ENCODE peak calls at places on chromosomes 2 and 18, in four cellular contexts. E, M, G and X are unnamed samples.

GRCh38 chr2:68671961-68672360 is 28.6 kb downstream of the PROKR1 start:
- DNase-seq in M (no peak), E (no peak), G (no peak), X (no peak)

GRCh38 chr2:232376260-232376659 is 2.3 kb upstream of the ALPP start:
- DNase-seq in G (no peak), M (no peak), E (no peak), X (peak)

GRCh38 chr2:236802862-236803261 is 233.2 kb downstream of the ACKR3 start:
- DNase-seq in G (no peak), M (peak), E (peak), X (no peak)

GRCh38 chr2:119490653-119491195 is 33.6 kb downstream of the SCTR start:
- DNase-seq in G (no peak), M (no peak), E (no peak), X (no peak)

GRCh38 chr2:136538489-136538888 is 226.9 kb upstream of the THSD7B start:
- DNase-seq in E (no peak), M (no peak), G (no peak), X (no peak)

GRCh38 chr2:231037731-231038482 is 584 bp downstream of the C2orf72 start:
- DNase-seq in M (no peak), E (peak), G (peak), X (no peak)

GRCh38 chr18:25737710-25738251 is 352.6 kb downstream of the SS18 start:
- DNase-seq in M (no peak), E (no peak), G (no peak), X (no peak)

GRCh38 chr2:12738112-12738485 is 21.4 kb downstream of the TRIB2 start:
- DNase-seq in M (no peak), E (no peak), G (no peak), X (no peak)

GRCh38 chr2:8457620-8458255 is 224.1 kb upstream of the ID2 start:
- DNase-seq in E (no peak), G (peak), M (no peak), X (no peak)

GRCh38 chr2:74740395-74741075 is 86.5 kb downstream of the SEMA4F start:
- DNase-seq in G (no peak), E (no peak), M (peak), X (peak)

GRCh38 chr2:120316528-120317179 is 29.3 kb upstream of the INHBB start:
- DNase-seq in E (no peak), G (no peak), M (no peak), X (peak)

GRCh38 chr2:189276277-189276676 is 96.7 kb upstream of the COL5A2 start:
- DNase-seq in E (no peak), G (no peak), M (no peak), X (no peak)

GRCh38 chr18:57249896-57250295 is 102.5 kb upstream of the ST8SIA3 start:
- DNase-seq in G (no peak), E (no peak), M (no peak), X (no peak)

GRCh38 chr2:181456660-181457120 is 496 bp upstream of the ITGA4 start:
- DNase-seq in M (peak), G (peak), E (peak), X (no peak)

GRCh38 chr2:30481323-30481800 is 34.3 kb downstream of the LCLAT1 start:
- DNase-seq in G (no peak), M (peak), E (peak), X (no peak)

GRCh38 chr2:155060906-155061305 is 362.4 kb downstream of the KCNJ3 start:
- DNase-seq in G (no peak), E (no peak), M (no peak), X (no peak)

GRCh38 chr2:210540471-210541257 is 15.7 kb upstream of the CPS1 start:
- DNase-seq in G (peak), E (no peak), M (no peak), X (no peak)

GRCh38 chr2:176821350-176821749 is 391.2 kb upstream of the HNRNPA3 start:
- DNase-seq in E (no peak), G (no peak), M (no peak), X (no peak)

GRCh38 chr2:121350884-121351283 is 65.9 kb upstream of the TFCP2L1 start:
- DNase-seq in E (no peak), M (no peak), G (no peak), X (no peak)

GRCh38 chr2:193695367-193695766 is 1500.6 kb upstream of the TMEFF2 start:
- DNase-seq in E (no peak), M (no peak), G (peak), X (no peak)

GRCh38 chr18:70450658-70451253 is 161.9 kb downstream of the SOCS6 start:
- DNase-seq in E (no peak), G (peak), M (no peak), X (no peak)

GRCh38 chr2:164802095-164802744 is 39.4 kb downstream of the COBLL1 start:
- DNase-seq in G (no peak), E (no peak), M (no peak), X (no peak)

GRCh38 chr2:233369897-233370758 is 15.8 kb downstream of the DGKD start:
- DNase-seq in E (no peak), G (no peak), M (no peak), X (no peak)

GRCh38 chr2:190940451-190940850 is 59.8 kb downstream of the GLS start:
- DNase-seq in E (no peak), G (no peak), M (no peak), X (no peak)

GRCh38 chr2:1777792-1778191 is 33.5 kb upstream of the PXDN start:
- DNase-seq in M (no peak), G (no peak), E (no peak), X (no peak)

GRCh38 chr2:173986805-173987204 is 21.6 kb upstream of the SP3 start:
- DNase-seq in G (no peak), E (no peak), M (peak), X (no peak)

GRCh38 chr2:135798762-135799161 is 38.2 kb downstream of the LCT start:
- DNase-seq in M (no peak), G (peak), E (no peak), X (no peak)

GRCh38 chr2:73852020-73852419 is 23.3 kb downstream of the STAMBP start:
- DNase-seq in G (no peak), E (no peak), M (no peak), X (no peak)

GRCh38 chr2:120988741-120989555 is 253.3 kb downstream of the GLI2 start:
- DNase-seq in G (no peak), E (no peak), M (peak), X (no peak)

GRCh38 chr2:153320892-153321291 is 157.7 kb downstream of the RPRM start:
- DNase-seq in G (no peak), M (no peak), E (no peak), X (no peak)

GRCh38 chr2:225501022-225501421 is 101.5 kb downstream of the NYAP2 start:
- DNase-seq in M (no peak), E (no peak), G (no peak), X (no peak)

GRCh38 chr2:104812281-104812680 is 41.6 kb upstream of the POU3F3 start:
- DNase-seq in M (no peak), E (no peak), G (no peak), X (no peak)

GRCh38 chr2:881204-881918 is 69.3 kb upstream of the SNTG2 start:
- DNase-seq in G (no peak), M (no peak), E (no peak), X (no peak)

GRCh38 chr2:236968101-236968886 is 117.4 kb upstream of the COPS8 start:
- DNase-seq in E (peak), M (no peak), G (no peak), X (no peak)

GRCh38 chr2:66318009-66318561 is 116.8 kb upstream of the MEIS1 start:
- DNase-seq in G (no peak), M (no peak), E (no peak), X (no peak)

GRCh38 chr2:176325732-176326131 is 56.5 kb downstream of the MTX2 start:
- DNase-seq in M (no peak), E (no peak), G (peak), X (no peak)

GRCh38 chr18:43935051-43935412 is 657.7 kb upstream of the SYT4 start:
- DNase-seq in M (no peak), G (no peak), E (no peak), X (no peak)
- H3K4me3 ChIP-seq in M (no peak), G (no peak), E (no peak), X (no peak)

GRCh38 chr2:37324536-37324785 is 172 bp downstream of the PRKD3 start:
- DNase-seq in M (peak), G (no peak), E (no peak), X (peak)
- TF ChIP-seq CTCF in M (no peak), G (no peak), E (no peak), X (no peak)

GRCh38 chr2:48228345-48228684 is 301.6 kb upstream of the STON1 start:
- DNase-seq in M (no peak), E (no peak), G (no peak), X (no peak)

GRCh38 chr2:48230834-48231233 is 299.1 kb upstream of the STON1 start:
- DNase-seq in E (no peak), G (no peak), M (no peak), X (no peak)

GRCh38 chr2:48229063-48229462 is 300.9 kb upstream of the STON1 start:
- DNase-seq in M (no peak), G (no peak), E (no peak), X (no peak)

GRCh38 chr2:48232351-48232750 is 297.6 kb upstream of the STON1 start:
- DNase-seq in E (no peak), M (no peak), G (no peak), X (no peak)

GRCh38 chr2:48227617-48228344 is 302.2 kb upstream of the STON1 start:
- DNase-seq in M (no peak), E (no peak), G (no peak), X (no peak)
- H3K4me3 ChIP-seq in M (no peak), E (no peak), G (no peak), X (no peak)

GRCh38 chr2:132421198-132421780 is 4.7 kb downstream of the GPR39 start:
- DNase-seq in G (no peak), M (no peak), E (no peak), X (no peak)
- TF ChIP-seq CTCF in G (no peak), M (no peak), E (no peak), X (peak)

DNA sequence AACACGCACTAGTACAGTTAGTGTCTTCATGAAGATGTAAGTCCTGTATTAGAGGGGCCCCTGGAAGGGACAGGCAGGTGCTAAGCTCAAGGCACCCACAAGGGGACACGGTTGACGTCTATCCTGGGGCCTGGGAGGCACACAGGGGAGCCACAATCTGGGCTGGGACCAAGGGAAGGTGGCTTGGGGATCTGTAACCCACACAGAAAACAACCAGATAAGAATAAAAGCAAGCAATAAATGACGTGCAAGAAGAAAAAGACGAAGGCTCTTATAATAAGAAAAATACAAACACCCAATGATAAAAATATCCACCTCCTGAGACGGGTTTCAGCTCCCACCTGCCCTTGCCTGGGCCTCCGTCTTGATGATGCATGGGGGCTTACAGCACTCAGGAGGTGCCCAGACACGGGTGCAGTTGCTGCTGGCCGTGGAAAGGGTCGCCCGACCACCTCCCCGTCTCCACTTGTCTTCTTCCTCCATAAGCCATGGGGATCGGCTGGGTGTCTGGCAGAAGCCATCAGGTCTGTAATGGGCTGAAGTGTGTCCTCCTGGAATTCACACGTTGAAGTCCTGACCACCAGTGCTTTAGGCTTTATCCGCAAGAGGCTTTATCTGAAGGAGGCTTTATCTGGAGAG is 73.9 kb downstream of the TWIST2 start:
- DNase-seq in G (no peak), M (no peak), E (no peak), X (peak)
- H3K4me3 ChIP-seq in G (no peak), M (no peak), E (no peak), X (no peak)

DNA sequence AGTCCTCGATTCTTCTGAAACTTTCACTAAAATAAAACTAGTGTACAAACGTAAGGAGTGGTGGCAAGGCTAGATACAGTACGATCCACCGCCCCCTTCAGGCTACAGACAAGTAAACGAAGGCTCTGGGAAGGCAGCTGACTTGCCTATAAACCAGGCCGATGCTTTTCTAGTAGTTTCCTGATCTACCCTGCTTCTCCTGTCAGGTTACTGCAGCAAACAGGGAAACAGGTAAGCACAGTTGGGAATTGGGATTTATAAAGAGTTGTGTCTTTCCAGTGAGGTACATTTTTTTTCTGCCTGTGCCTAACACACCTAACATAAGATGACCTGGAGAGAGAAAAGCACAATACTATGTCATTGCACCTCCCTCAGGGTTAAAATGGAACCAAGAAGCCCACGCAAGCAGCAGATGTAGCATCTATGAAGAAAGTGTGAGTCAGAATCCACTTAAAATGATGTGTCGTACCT is 108.6 kb downstream of the UXS1 start:
- DNase-seq in E (no peak), G (peak), M (peak), X (no peak)
- TF ChIP-seq CTCF in E (peak), G (peak), M (peak), X (no peak)

GRCh38 chr2:42249284-42249683 is 80.1 kb downstream of the EML4 start:
- DNase-seq in M (no peak), G (no peak), E (no peak), X (no peak)
- H3K4me3 ChIP-seq in M (no peak), G (no peak), E (no peak), X (no peak)

GRCh38 chr2:43218221-43218549 is 8.2 kb downstream of the ZFP36L2 start:
- DNase-seq in E (no peak), G (no peak), M (no peak), X (no peak)

GRCh38 chr2:43220982-43221659 is 5.3 kb downstream of the ZFP36L2 start:
- DNase-seq in G (peak), E (no peak), M (peak), X (peak)

GRCh38 chr2:43218550-43219382 is 7.6 kb downstream of the ZFP36L2 start:
- DNase-seq in E (peak), G (peak), M (peak), X (no peak)

GRCh38 chr2:43220229-43220981 is 6.0 kb downstream of the ZFP36L2 start:
- DNase-seq in G (no peak), E (no peak), M (no peak), X (no peak)

DNA sequence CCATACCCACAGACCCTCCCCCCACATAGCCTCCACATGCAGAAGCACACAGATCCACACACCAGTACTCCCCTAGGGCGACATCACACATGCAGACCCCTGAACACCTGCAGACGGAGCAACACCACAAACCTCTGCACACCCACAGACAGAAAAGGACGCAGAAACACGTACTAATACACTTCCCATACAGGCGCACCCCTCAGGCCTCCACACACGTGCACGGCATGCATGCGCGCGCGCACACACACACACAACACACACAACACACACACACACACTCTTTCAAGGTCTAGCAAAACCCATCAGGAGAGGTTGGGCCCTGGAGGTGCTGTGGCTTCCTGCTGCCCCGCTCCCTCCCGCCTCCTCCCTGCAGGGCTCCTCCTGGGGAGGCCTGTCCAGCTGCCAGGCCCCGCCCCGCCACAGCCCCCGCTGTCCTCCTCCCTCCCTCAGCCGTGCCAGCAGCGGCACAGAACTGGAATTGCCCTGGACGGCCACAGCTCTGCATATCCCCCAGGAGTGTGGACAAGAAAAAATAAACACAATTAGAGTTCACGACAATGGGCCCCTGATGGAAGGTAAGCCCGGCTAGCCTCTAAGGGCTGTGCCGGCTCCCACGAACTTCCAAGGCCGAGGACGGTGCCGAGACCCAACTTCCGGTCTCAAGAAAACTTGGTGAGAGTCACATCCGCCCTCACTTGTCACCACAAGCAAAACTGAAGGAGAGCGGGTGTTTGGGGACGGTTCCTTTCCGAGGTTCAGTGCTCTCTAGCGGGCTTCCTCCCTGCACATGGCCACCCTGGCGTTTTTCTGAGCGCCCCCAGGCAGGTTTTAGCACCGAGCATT is 6.8 kb downstream of the ZFP36L2 start:
- DNase-seq in E (peak), M (peak), G (peak), X (peak)
- TF ChIP-seq CTCF in E (no peak), M (no peak), G (no peak), X (peak)

DNA sequence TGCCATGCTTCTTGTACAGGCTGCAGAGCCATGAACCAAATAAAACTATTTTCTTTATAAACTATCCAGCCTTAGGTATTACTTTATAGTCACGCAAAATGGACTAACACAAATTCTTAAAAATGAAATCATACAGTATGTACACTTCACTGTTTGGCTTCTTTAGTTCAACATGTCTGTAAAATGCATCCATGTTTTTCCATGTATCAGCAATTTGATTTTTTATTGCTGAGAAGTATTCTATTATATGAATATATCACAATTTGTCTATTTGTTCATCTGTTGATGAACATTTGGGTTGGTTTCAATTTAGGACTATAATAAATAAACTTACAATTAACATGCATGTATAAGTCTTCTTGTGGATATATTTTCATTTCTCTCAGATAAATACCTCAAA is 182.1 kb downstream of the SCG2 start:
- DNase-seq in E (no peak), G (no peak), M (no peak), X (no peak)
- H3K4me3 ChIP-seq in E (no peak), G (no peak), M (no peak), X (no peak)

GRCh38 chr2:19352946-19353720 is 5.3 kb downstream of the OSR1 start:
- DNase-seq in E (no peak), M (no peak), G (peak), X (no peak)
- TF ChIP-seq CTCF in E (no peak), M (no peak), G (peak), X (no peak)